ENCODE peak calls at places on chromosomes 4 and X, in nine cellular contexts. C is GM12865; Y is stimulated activated CD4-positive, alpha-beta T cell treated with anti-CD3 and anti-CD28 coated beads, Interleukin-15, amount 100 ng/mL, for 1 hour; A is hepatic stellate cell; J is fibroblast of the conjunctiva; Z is cardiac muscle cell; U is WERI-Rb-1; T is EL; P is activated T-helper 1 cell treated with anti-CD3 and anti-CD28 coated beads, Interleukin-12 subunit alpha, Interleukin-12 subunit beta, Interleukin-2, Interleukin-4 antibody, amounts not matched to agents 30 ng/mL and 10 ng/mL and 1 ng/mL, durations not matched to agents 14 hours and 24 hours and 36 hours. Q is an unnamed sample.

GRCh38 chr4:183808102-183808466 is 97.0 kb upstream of the STOX2 start:
- DNase-seq in A (no peak), Z (no peak), P (no peak), J (no peak), Y (no peak), U (peak), C (no peak), T (no peak), Q (no peak)

GRCh38 chr4:96093057-96093456 is 253.2 kb downstream of the PDHA2 start:
- DNase-seq in A (no peak), J (no peak), U (no peak), P (no peak), C (no peak), Y (no peak), Z (no peak), T (no peak), Q (no peak)

GRCh38 chrX:103817502-103817901 is 14.6 kb downstream of the RAB9B start:
- DNase-seq in A (no peak), P (no peak), U (peak), C (peak), Y (no peak), T (peak), J (peak), Z (peak), Q (peak)

GRCh38 chrX:25021132-25021498 is 5.3 kb upstream of the ARX start:
- DNase-seq in C (no peak), P (no peak), A (no peak), T (peak), Y (no peak), J (no peak), U (no peak), Z (no peak), Q (no peak)

GRCh38 chr4:15194520-15194919 is 192.2 kb downstream of the CPEB2 start:
- DNase-seq in U (no peak), T (peak), J (no peak), C (no peak), Z (peak), P (no peak), Y (no peak), A (no peak), Q (peak)

GRCh38 chr4:150305995-150306394 is 227.8 kb downstream of the DCLK2 start:
- DNase-seq in C (no peak), Y (no peak), A (no peak), T (peak), Z (peak), U (no peak), J (peak), P (no peak), Q (peak)

GRCh38 chr4:4596720-4597119 is 54.9 kb upstream of the STX18 start:
- DNase-seq in Z (no peak), J (no peak), P (no peak), T (no peak), U (no peak), Y (no peak), A (no peak), C (no peak), Q (no peak)

GRCh38 chr4:45693746-45694145 is 430.1 kb downstream of the GABRG1 start:
- DNase-seq in C (no peak), J (no peak), Z (peak), T (no peak), A (no peak), U (no peak), Y (no peak), P (no peak), Q (no peak)

GRCh38 chrX:116272881-116273280 is 102.3 kb downstream of the AGTR2 start:
- DNase-seq in A (no peak), Y (no peak), C (no peak), T (peak), P (no peak), Z (peak), J (no peak), U (no peak), Q (peak)

GRCh38 chrX:121782544-121782943 is 735.1 kb downstream of the GLUD2 start:
- DNase-seq in J (no peak), C (no peak), P (no peak), Z (no peak), U (no peak), A (no peak), Y (no peak), T (no peak), Q (no peak)

GRCh38 chr4:95835672-95836071 is 4.2 kb upstream of the PDHA2 start:
- DNase-seq in J (no peak), U (peak), T (no peak), Y (no peak), Z (peak), P (no peak), A (no peak), C (peak), Q (no peak)

GRCh38 chr4:47287735-47288134 is 175.8 kb downstream of the COMMD8 start:
- DNase-seq in U (no peak), Y (no peak), P (no peak), Z (peak), J (no peak), T (peak), A (peak), C (peak), Q (peak)

GRCh38 chr4:113094802-113095201 is 45.3 kb downstream of the ANK2 start:
- DNase-seq in C (peak), A (no peak), P (no peak), T (no peak), U (no peak), Y (no peak), J (peak), Z (peak), Q (peak)

GRCh38 chr4:72860766-72861165 is 208.8 kb downstream of the COX18 start:
- DNase-seq in U (no peak), C (no peak), Y (no peak), P (no peak), J (no peak), A (no peak), Z (peak), T (peak), Q (peak)

Q was measured in iris pigment epithelial cell.